ENCODE peak calls at places on chromosomes 11 and 22, in four cellular contexts. P, B, V and J are unnamed samples.

GRCh38 chr11:22208151-22208858 is 15.4 kb downstream of the ANO5 start:
- DNase-seq in P (no peak), B (no peak), V (no peak), J (no peak)

GRCh38 chr11:104979839-104980238 is 11.5 kb upstream of the CASP4 start:
- DNase-seq in P (no peak), B (no peak), V (no peak), J (no peak)

GRCh38 chr11:73344191-73344607 is 32.0 kb upstream of the RELT start:
- DNase-seq in P (peak), B (no peak), V (no peak), J (peak)

GRCh38 chr11:61056566-61056965 is 45.7 kb upstream of the CD5 start:
- DNase-seq in P (peak), B (no peak), V (no peak), J (no peak)

GRCh38 chr11:66286699-66287098 is 2.2 kb downstream of the YIF1A start:
- DNase-seq in P (no peak), B (no peak), V (no peak), J (no peak)

GRCh38 chr11:120025606-120026335 is 112.1 kb downstream of the TRIM29 start:
- DNase-seq in P (no peak), B (no peak), V (no peak), J (no peak)

GRCh38 chr11:106496677-106497076 is 419.2 kb downstream of the AASDHPPT start:
- DNase-seq in P (no peak), B (no peak), V (no peak), J (no peak)

GRCh38 chr22:49512471-49512870 is 315.2 kb downstream of the BRD1 start:
- DNase-seq in P (no peak), B (no peak), V (no peak), J (no peak)

GRCh38 chr11:75879737-75880136 is 64.7 kb downstream of the UVRAG start:
- DNase-seq in P (no peak), B (no peak), V (no peak), J (no peak)

GRCh38 chr11:79296113-79296512 is 144.7 kb downstream of the TENM4 start:
- DNase-seq in P (no peak), B (no peak), V (no peak), J (no peak)

GRCh38 chr22:39471421-39472141 is 14.8 kb downstream of the MGAT3 start:
- DNase-seq in P (no peak), B (no peak), V (peak), J (no peak)

GRCh38 chr11:70603064-70603755 is 204.9 kb downstream of the CTTN start:
- DNase-seq in P (no peak), B (no peak), V (no peak), J (no peak)

GRCh38 chr11:62140302-62141110 is 16.7 kb downstream of the INCENP start:
- DNase-seq in P (no peak), B (no peak), V (no peak), J (peak)

GRCh38 chr22:24834845-24835570 is 29.0 kb downstream of the SGSM1 start:
- DNase-seq in P (no peak), B (no peak), V (peak), J (no peak)

GRCh38 chr11:72069787-72070251 is 10.5 kb downstream of the NUMA1 start:
- DNase-seq in P (peak), B (no peak), V (peak), J (peak)

GRCh38 chr11:75472081-75472732 is 39.2 kb upstream of the KLHL35 start:
- DNase-seq in P (no peak), B (no peak), V (no peak), J (peak)

GRCh38 chr22:27329471-27329870 is 472.1 kb downstream of the MN1 start:
- DNase-seq in P (no peak), B (no peak), V (no peak), J (no peak)

GRCh38 chr11:77003954-77004353 is 30.2 kb upstream of the B3GNT6 start:
- DNase-seq in P (no peak), B (no peak), V (peak), J (no peak)

GRCh38 chr22:46097268-46097900 is 52.9 kb upstream of the PPARA start:
- DNase-seq in P (no peak), B (no peak), V (no peak), J (no peak)

GRCh38 chr22:46096706-46097230 is 53.6 kb upstream of the PPARA start:
- DNase-seq in P (no peak), B (no peak), V (no peak), J (no peak)

GRCh38 chr22:46093796-46094195 is 56.5 kb upstream of the PPARA start:
- DNase-seq in P (no peak), B (no peak), V (no peak), J (no peak)

GRCh38 chr22:46094676-46095075 is 55.6 kb upstream of the PPARA start:
- DNase-seq in P (no peak), B (no peak), V (no peak), J (no peak)

DNA sequence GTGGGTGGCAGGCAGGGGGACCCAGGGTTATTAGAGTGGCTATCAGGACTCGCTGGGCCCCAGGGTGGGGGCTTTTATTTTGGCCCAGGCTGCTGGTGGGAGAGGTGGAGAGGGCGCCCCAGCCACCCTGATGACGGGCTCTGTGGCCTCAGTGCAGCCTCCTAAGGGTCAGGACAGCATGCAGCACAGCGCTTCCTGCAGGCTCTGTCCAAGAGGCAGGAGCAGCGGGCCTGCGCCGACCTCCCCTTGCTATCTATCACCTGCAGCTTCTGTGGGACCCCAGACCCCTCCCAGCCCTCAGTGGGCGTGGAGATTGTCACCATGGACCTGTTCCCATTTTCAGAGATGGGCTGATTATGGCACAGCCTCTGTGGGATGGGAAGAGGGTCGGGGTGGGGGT is 54.3 kb upstream of the PPARA start:
- DNase-seq in P (no peak), B (no peak), V (no peak), J (no peak)
- H3K27ac ChIP-seq in P (peak), B (no peak), V (peak), J (no peak)

DNA sequence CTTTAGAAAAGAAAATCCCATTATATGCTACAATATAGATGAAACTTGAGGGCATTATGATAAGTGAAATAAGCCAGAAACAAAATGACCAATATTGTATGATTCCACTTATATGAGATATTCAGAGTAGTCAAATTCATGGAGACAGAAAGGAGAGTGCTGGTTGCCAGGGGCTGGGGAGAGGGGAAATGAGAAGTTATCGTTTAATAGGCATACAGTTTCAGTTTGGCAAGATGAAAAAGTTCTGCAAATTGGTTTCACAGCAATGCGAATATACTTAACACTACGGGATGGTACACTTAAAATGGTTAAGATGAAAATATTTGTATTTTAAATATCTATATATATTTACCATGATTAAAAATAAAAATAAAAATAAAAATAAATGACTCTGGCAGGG is 31.1 kb upstream of the RDX start:
- DNase-seq in P (no peak), B (no peak), V (no peak), J (no peak)
- H3K27ac ChIP-seq in P (no peak), B (no peak), V (no peak), J (no peak)

GRCh38 chr11:340539-341512 is 20.2 kb upstream of the IFITM3 start:
- DNase-seq in P (no peak), B (no peak), V (no peak), J (no peak)

GRCh38 chr11:346529-346928 is 22.8 kb upstream of the B4GALNT4 start:
- DNase-seq in P (peak), B (no peak), V (no peak), J (no peak)

GRCh38 chr11:345179-345578 is 24.1 kb upstream of the B4GALNT4 start:
- DNase-seq in P (peak), B (no peak), V (no peak), J (peak)

GRCh38 chr11:339963-340362 is 19.3 kb upstream of the IFITM3 start:
- DNase-seq in P (no peak), B (no peak), V (no peak), J (no peak)

GRCh38 chr11:342328-342727 is 21.7 kb upstream of the IFITM3 start:
- DNase-seq in P (peak), B (no peak), V (no peak), J (no peak)
- H3K27ac ChIP-seq in P (no peak), B (no peak), V (no peak), J (no peak)

GRCh38 chr11:68096962-68097361 is 24.2 kb downstream of the CHKA start:
- DNase-seq in P (no peak), B (no peak), V (no peak), J (no peak)

GRCh38 chr11:68090706-68091105 is 30.5 kb downstream of the CHKA start:
- DNase-seq in P (no peak), B (no peak), V (no peak), J (no peak)

GRCh38 chr11:68093565-68093964 is 27.6 kb downstream of the CHKA start:
- DNase-seq in P (no peak), B (no peak), V (no peak), J (no peak)

GRCh38 chr11:68090287-68090686 is 30.9 kb downstream of the CHKA start:
- DNase-seq in P (no peak), B (no peak), V (no peak), J (no peak)

GRCh38 chr11:68092411-68092810 is 28.8 kb downstream of the CHKA start:
- DNase-seq in P (no peak), B (no peak), V (no peak), J (no peak)
- H3K27ac ChIP-seq in P (no peak), B (no peak), V (no peak), J (no peak)

DNA sequence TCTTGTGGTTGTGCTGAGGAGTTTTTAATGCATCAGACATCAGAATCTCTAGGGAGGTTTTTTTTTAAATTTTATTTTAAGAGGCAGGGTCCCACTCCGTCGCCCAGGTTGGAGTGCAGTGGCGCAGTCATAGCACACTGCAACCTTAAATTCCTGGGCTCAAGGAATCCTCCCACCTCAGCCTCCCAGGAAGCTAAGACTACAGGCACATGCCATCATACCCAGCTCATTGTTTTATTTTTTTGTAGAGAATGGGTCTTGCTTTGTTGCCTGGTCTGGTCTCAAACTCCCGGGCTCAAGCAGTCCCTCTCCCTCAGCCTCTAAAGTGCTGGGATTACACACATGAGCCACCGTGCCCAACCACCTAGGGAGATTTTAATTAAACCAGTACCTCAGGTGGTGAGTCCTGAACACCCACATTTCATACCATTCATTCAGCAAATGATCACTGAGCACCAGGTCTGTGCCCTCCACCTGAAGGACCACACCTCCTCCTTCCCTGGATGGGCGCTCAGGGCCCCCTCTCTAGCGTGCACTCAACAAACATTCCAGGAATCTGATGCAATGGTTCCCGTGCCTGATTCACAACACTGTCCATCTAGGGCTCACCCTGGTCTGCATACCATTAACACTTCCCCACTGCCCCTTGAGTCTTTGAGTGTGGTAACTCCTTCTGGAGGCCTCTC is 9.5 kb upstream of the MYH9 start:
- DNase-seq in P (no peak), B (no peak), V (peak), J (no peak)
- H3K27ac ChIP-seq in P (no peak), B (no peak), V (peak), J (no peak)

GRCh38 chr22:23276656-23277582 is 96.6 kb downstream of the BCR start:
- DNase-seq in P (no peak), B (no peak), V (no peak), J (no peak)

GRCh38 chr22:23273445-23274145 is 93.3 kb downstream of the BCR start:
- DNase-seq in P (no peak), B (no peak), V (no peak), J (no peak)

GRCh38 chr22:23275751-23276150 is 95.4 kb downstream of the BCR start:
- DNase-seq in P (no peak), B (no peak), V (no peak), J (no peak)

GRCh38 chr22:23274146-23274526 is 93.8 kb downstream of the BCR start:
- DNase-seq in P (no peak), B (no peak), V (no peak), J (no peak)

DNA sequence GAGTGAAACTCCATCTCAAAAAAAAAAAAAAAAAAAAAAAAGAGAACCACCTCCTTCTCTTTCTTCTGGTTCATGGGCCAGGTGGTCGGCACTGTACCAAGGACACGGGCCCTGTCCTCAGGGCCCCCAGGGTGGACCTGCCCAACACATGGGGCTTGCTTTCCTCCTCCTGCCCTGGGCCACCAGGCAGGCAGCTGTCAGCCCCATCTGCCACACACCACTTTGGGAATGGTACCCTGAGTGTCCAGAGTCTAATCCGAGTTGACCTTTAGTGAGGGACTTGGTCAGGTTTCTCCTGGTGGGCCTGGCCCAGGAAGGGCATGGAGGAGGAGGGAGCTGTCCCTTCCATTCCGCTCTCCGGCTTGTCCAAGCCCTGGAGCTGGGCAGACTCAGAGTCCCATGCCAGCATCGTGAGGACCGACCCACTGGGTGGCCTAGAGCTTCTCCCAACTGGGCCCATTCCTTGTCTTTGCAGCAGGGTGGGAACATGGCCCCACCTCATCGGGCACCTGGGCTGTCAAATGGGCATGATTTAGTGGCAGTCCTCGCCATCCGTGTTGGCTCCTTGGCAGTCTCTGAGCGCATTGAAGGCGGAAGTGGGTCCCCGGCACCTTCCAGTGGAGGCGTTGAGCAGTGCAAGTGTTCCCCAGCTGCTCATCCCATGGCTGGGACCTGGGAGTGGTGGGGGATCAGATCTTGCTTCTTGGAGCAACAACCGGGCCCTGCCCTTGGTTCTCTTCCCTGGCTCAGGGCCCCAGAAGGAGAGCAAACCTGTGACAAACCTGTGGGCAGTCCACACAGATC is 94.8 kb downstream of the BCR start:
- DNase-seq in P (no peak), B (no peak), V (no peak), J (no peak)
- H3K27ac ChIP-seq in P (no peak), B (no peak), V (no peak), J (no peak)